ENCODE peak calls at places on chromosomes 2 and 18, in seven cellular contexts. One of them, this sample, is unnamed.

GRCh38 chr2:24454258-24454657 is 36.8 kb upstream of the NCOA1 start:
- DNase-seq in GM23248: peak; percentile 61
- DNase-seq in mammary epithelial cell: no peak
- DNase-seq in naive thymus-derived CD4-positive, alpha-beta T cell: no peak
- DNase-seq in IMR-90: peak; percentile 17
- DNase-seq in colonic mucosa: no peak
- DNase-seq in cardiac muscle cell: no peak
- DNase-seq in this sample: no peak

GRCh38 chr2:143607446-143608110 is 478.4 kb downstream of the ARHGAP15 start:
- DNase-seq in cardiac muscle cell: no peak
- DNase-seq in naive thymus-derived CD4-positive, alpha-beta T cell: no peak
- DNase-seq in GM23248: peak; percentile 6
- DNase-seq in colonic mucosa: no peak
- DNase-seq in IMR-90: peak; percentile 68
- DNase-seq in mammary epithelial cell: no peak
- DNase-seq in this sample: peak; percentile 95

GRCh38 chr2:12507295-12507694 is 209.4 kb upstream of the TRIB2 start:
- DNase-seq in cardiac muscle cell: no peak
- DNase-seq in IMR-90: peak; percentile 80
- DNase-seq in mammary epithelial cell: peak; percentile 99
- DNase-seq in GM23248: peak; percentile 95
- DNase-seq in naive thymus-derived CD4-positive, alpha-beta T cell: no peak
- DNase-seq in colonic mucosa: no peak
- DNase-seq in this sample: no peak

GRCh38 chr2:56770490-56770889 is 586.7 kb downstream of the CCDC85A start:
- DNase-seq in GM23248: peak; percentile 64
- DNase-seq in naive thymus-derived CD4-positive, alpha-beta T cell: no peak
- DNase-seq in mammary epithelial cell: peak; percentile 3
- DNase-seq in IMR-90: peak; percentile 7
- DNase-seq in colonic mucosa: no peak
- DNase-seq in cardiac muscle cell: no peak
- DNase-seq in this sample: no peak

GRCh38 chr18:3424280-3424890 is 25.6 kb upstream of the TGIF1 start:
- DNase-seq in IMR-90: no peak
- DNase-seq in colonic mucosa: no peak
- DNase-seq in GM23248: no peak
- DNase-seq in mammary epithelial cell: no peak
- DNase-seq in naive thymus-derived CD4-positive, alpha-beta T cell: no peak
- DNase-seq in cardiac muscle cell: no peak
- DNase-seq in this sample: no peak

GRCh38 chr2:57862727-57863126 is 183.9 kb upstream of the VRK2 start:
- DNase-seq in naive thymus-derived CD4-positive, alpha-beta T cell: no peak
- DNase-seq in GM23248: no peak
- DNase-seq in colonic mucosa: no peak
- DNase-seq in IMR-90: no peak
- DNase-seq in mammary epithelial cell: no peak
- DNase-seq in cardiac muscle cell: no peak
- DNase-seq in this sample: peak; percentile 79

GRCh38 chr18:25862881-25863600 is 227.4 kb downstream of the SS18 start:
- DNase-seq in naive thymus-derived CD4-positive, alpha-beta T cell: no peak
- DNase-seq in IMR-90: no peak
- DNase-seq in GM23248: peak; percentile 40
- DNase-seq in cardiac muscle cell: no peak
- DNase-seq in mammary epithelial cell: peak; percentile 35
- DNase-seq in colonic mucosa: no peak
- DNase-seq in this sample: no peak

GRCh38 chr2:38615237-38615636 is 12.5 kb upstream of the HNRNPLL start:
- DNase-seq in cardiac muscle cell: no peak
- DNase-seq in GM23248: peak; percentile 54
- DNase-seq in IMR-90: peak; percentile 67
- DNase-seq in colonic mucosa: no peak
- DNase-seq in naive thymus-derived CD4-positive, alpha-beta T cell: no peak
- DNase-seq in mammary epithelial cell: peak; percentile 41
- DNase-seq in this sample: no peak

GRCh38 chr2:44767691-44768090 is 173.8 kb upstream of the SIX3 start:
- DNase-seq in colonic mucosa: no peak
- DNase-seq in IMR-90: no peak
- DNase-seq in mammary epithelial cell: no peak
- DNase-seq in GM23248: no peak
- DNase-seq in cardiac muscle cell: no peak
- DNase-seq in naive thymus-derived CD4-positive, alpha-beta T cell: no peak
- DNase-seq in this sample: no peak

GRCh38 chr18:52992041-52992440 is 652.0 kb downstream of the DCC start:
- DNase-seq in naive thymus-derived CD4-positive, alpha-beta T cell: no peak
- DNase-seq in colonic mucosa: no peak
- DNase-seq in IMR-90: no peak
- DNase-seq in GM23248: no peak
- DNase-seq in cardiac muscle cell: peak; percentile 56
- DNase-seq in mammary epithelial cell: no peak
- DNase-seq in this sample: no peak

GRCh38 chr18:40877096-40877495 is 1077.9 kb upstream of the PIK3C3 start:
- DNase-seq in colonic mucosa: no peak
- DNase-seq in naive thymus-derived CD4-positive, alpha-beta T cell: no peak
- DNase-seq in mammary epithelial cell: peak; percentile 86
- DNase-seq in IMR-90: peak; percentile 97
- DNase-seq in GM23248: peak; percentile 72
- DNase-seq in cardiac muscle cell: no peak
- DNase-seq in this sample: no peak

GRCh38 chr18:63157293-63158011 is 162.1 kb downstream of the BCL2 start:
- DNase-seq in mammary epithelial cell: no peak
- DNase-seq in naive thymus-derived CD4-positive, alpha-beta T cell: peak; percentile 54
- DNase-seq in GM23248: no peak
- DNase-seq in cardiac muscle cell: no peak
- DNase-seq in IMR-90: no peak
- DNase-seq in colonic mucosa: no peak
- DNase-seq in this sample: no peak

GRCh38 chr2:11827547-11827946 is 81.1 kb downstream of the LPIN1 start:
- DNase-seq in cardiac muscle cell: no peak
- DNase-seq in mammary epithelial cell: no peak
- DNase-seq in IMR-90: no peak
- DNase-seq in GM23248: no peak
- DNase-seq in colonic mucosa: no peak
- DNase-seq in naive thymus-derived CD4-positive, alpha-beta T cell: no peak
- DNase-seq in this sample: no peak

GRCh38 chr2:109614715-109615636 is 812 bp downstream of the SOWAHC start:
- DNase-seq in naive thymus-derived CD4-positive, alpha-beta T cell: no peak
- DNase-seq in mammary epithelial cell: peak; percentile 37
- DNase-seq in colonic mucosa: peak; percentile 47
- DNase-seq in IMR-90: no peak
- DNase-seq in GM23248: peak; percentile 62
- DNase-seq in cardiac muscle cell: peak; percentile 42
- DNase-seq in this sample: no peak

GRCh38 chr2:207311316-207312005 is 145.7 kb upstream of the KLF7 start:
- DNase-seq in naive thymus-derived CD4-positive, alpha-beta T cell: no peak
- DNase-seq in mammary epithelial cell: peak; percentile 90
- DNase-seq in cardiac muscle cell: no peak
- DNase-seq in GM23248: peak; percentile 96
- DNase-seq in IMR-90: peak; percentile 100
- DNase-seq in colonic mucosa: peak; percentile 28
- DNase-seq in this sample: no peak

GRCh38 chr2:70111752-70112591 is 24.7 kb downstream of the PCBP1 start:
- DNase-seq in mammary epithelial cell: no peak
- DNase-seq in IMR-90: peak; percentile 71
- DNase-seq in GM23248: peak; percentile 74
- DNase-seq in colonic mucosa: no peak
- DNase-seq in naive thymus-derived CD4-positive, alpha-beta T cell: no peak
- DNase-seq in cardiac muscle cell: no peak
- DNase-seq in this sample: no peak

GRCh38 chr2:232687382-232688160 is 9.6 kb upstream of the GIGYF2 start:
- DNase-seq in naive thymus-derived CD4-positive, alpha-beta T cell: no peak
- DNase-seq in GM23248: no peak
- DNase-seq in mammary epithelial cell: no peak
- DNase-seq in IMR-90: no peak
- DNase-seq in colonic mucosa: no peak
- DNase-seq in cardiac muscle cell: no peak
- DNase-seq in this sample: no peak

GRCh38 chr18:58438984-58439311 is 189.9 kb downstream of the ALPK2 start:
- DNase-seq in IMR-90: no peak
- DNase-seq in naive thymus-derived CD4-positive, alpha-beta T cell: no peak
- DNase-seq in colonic mucosa: no peak
- DNase-seq in GM23248: peak; percentile 1
- DNase-seq in mammary epithelial cell: no peak
- DNase-seq in cardiac muscle cell: no peak
- DNase-seq in this sample: no peak
- H3K4me3 ChIP-seq in IMR-90: peak overlapping the region; percentile 43
- H3K4me3 ChIP-seq in naive thymus-derived CD4-positive, alpha-beta T cell: peak overlapping the region; percentile 48
- H3K4me3 ChIP-seq in colonic mucosa: no peak overlapping the region
- H3K4me3 ChIP-seq in GM23248: peak overlapping the region; percentile 64
- H3K4me3 ChIP-seq in mammary epithelial cell: no peak overlapping the region
- H3K4me3 ChIP-seq in cardiac muscle cell: no peak overlapping the region
- H3K4me3 ChIP-seq in this sample: no peak overlapping the region

GRCh38 chr2:172105715-172106124 is 3.0 kb upstream of the DLX2 start:
- DNase-seq in cardiac muscle cell: no peak
- DNase-seq in IMR-90: no peak
- DNase-seq in colonic mucosa: no peak
- DNase-seq in naive thymus-derived CD4-positive, alpha-beta T cell: no peak
- DNase-seq in GM23248: no peak
- DNase-seq in mammary epithelial cell: no peak
- DNase-seq in this sample: no peak
- H3K4me3 ChIP-seq in cardiac muscle cell: no peak overlapping the region
- H3K4me3 ChIP-seq in IMR-90: peak overlapping the region; percentile 61
- H3K4me3 ChIP-seq in colonic mucosa: no peak overlapping the region
- H3K4me3 ChIP-seq in naive thymus-derived CD4-positive, alpha-beta T cell: no peak overlapping the region
- H3K4me3 ChIP-seq in GM23248: peak overlapping the region; percentile 73
- H3K4me3 ChIP-seq in mammary epithelial cell: no peak overlapping the region
- H3K4me3 ChIP-seq in this sample: no peak overlapping the region

GRCh38 chr2:238855891-238856580 is 8.2 kb downstream of the TWIST2 start:
- DNase-seq in GM23248: peak; percentile 70
- DNase-seq in colonic mucosa: no peak
- DNase-seq in cardiac muscle cell: no peak
- DNase-seq in IMR-90: no peak
- DNase-seq in mammary epithelial cell: no peak
- DNase-seq in naive thymus-derived CD4-positive, alpha-beta T cell: no peak
- DNase-seq in this sample: no peak

GRCh38 chr2:238854699-238855111 is 6.8 kb downstream of the TWIST2 start:
- DNase-seq in cardiac muscle cell: no peak
- DNase-seq in naive thymus-derived CD4-positive, alpha-beta T cell: no peak
- DNase-seq in mammary epithelial cell: no peak
- DNase-seq in colonic mucosa: no peak
- DNase-seq in IMR-90: no peak
- DNase-seq in GM23248: peak; percentile 67
- DNase-seq in this sample: no peak

GRCh38 chr2:238854246-238854645 is 6.4 kb downstream of the TWIST2 start:
- DNase-seq in colonic mucosa: no peak
- DNase-seq in mammary epithelial cell: no peak
- DNase-seq in IMR-90: no peak
- DNase-seq in GM23248: peak; percentile 48
- DNase-seq in naive thymus-derived CD4-positive, alpha-beta T cell: no peak
- DNase-seq in cardiac muscle cell: no peak
- DNase-seq in this sample: no peak

GRCh38 chr2:238853724-238854123 is 5.8 kb downstream of the TWIST2 start:
- DNase-seq in colonic mucosa: no peak
- DNase-seq in GM23248: peak; percentile 78
- DNase-seq in cardiac muscle cell: no peak
- DNase-seq in naive thymus-derived CD4-positive, alpha-beta T cell: no peak
- DNase-seq in mammary epithelial cell: no peak
- DNase-seq in IMR-90: no peak
- DNase-seq in this sample: no peak

DNA sequence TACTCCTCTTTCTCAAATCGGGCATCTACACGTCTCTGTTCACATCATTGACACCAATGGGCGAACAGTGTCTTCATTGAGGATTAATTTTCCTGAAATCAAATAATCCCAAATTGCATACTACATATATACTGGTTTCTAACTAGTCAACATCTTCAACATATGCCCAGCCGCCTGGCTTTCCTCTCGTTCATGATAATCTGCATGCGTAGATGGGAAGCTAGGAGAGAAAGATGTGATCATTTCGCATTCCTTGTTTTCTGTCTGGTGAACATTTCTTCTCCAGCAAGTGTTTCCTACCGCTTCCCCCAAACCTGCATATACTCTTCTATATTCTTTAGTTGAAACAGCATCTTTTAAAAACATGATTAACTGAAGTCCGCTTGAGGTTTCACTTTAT is 7.4 kb downstream of the TWIST2 start:
- DNase-seq in naive thymus-derived CD4-positive, alpha-beta T cell: no peak
- DNase-seq in cardiac muscle cell: no peak
- DNase-seq in IMR-90: no peak
- DNase-seq in mammary epithelial cell: no peak
- DNase-seq in colonic mucosa: no peak
- DNase-seq in GM23248: peak; percentile 57
- DNase-seq in this sample: no peak
- H3K4me3 ChIP-seq in naive thymus-derived CD4-positive, alpha-beta T cell: no peak overlapping the region
- H3K4me3 ChIP-seq in cardiac muscle cell: no peak overlapping the region
- H3K4me3 ChIP-seq in IMR-90: no peak overlapping the region
- H3K4me3 ChIP-seq in mammary epithelial cell: no peak overlapping the region
- H3K4me3 ChIP-seq in colonic mucosa: no peak overlapping the region
- H3K4me3 ChIP-seq in GM23248: peak overlapping the region; percentile 98
- H3K4me3 ChIP-seq in this sample: no peak overlapping the region

GRCh38 chr2:197307236-197307932 is 3.2 kb downstream of the ANKRD44 start:
- DNase-seq in GM23248: no peak
- DNase-seq in mammary epithelial cell: no peak
- DNase-seq in IMR-90: no peak
- DNase-seq in naive thymus-derived CD4-positive, alpha-beta T cell: no peak
- DNase-seq in colonic mucosa: no peak
- DNase-seq in cardiac muscle cell: no peak
- DNase-seq in this sample: no peak

GRCh38 chr2:197304556-197305011 is 6.0 kb downstream of the ANKRD44 start:
- DNase-seq in naive thymus-derived CD4-positive, alpha-beta T cell: no peak
- DNase-seq in IMR-90: no peak
- DNase-seq in cardiac muscle cell: no peak
- DNase-seq in mammary epithelial cell: no peak
- DNase-seq in GM23248: no peak
- DNase-seq in colonic mucosa: no peak
- DNase-seq in this sample: no peak

GRCh38 chr2:197306691-197307030 is 3.9 kb downstream of the ANKRD44 start:
- DNase-seq in cardiac muscle cell: no peak
- DNase-seq in colonic mucosa: no peak
- DNase-seq in mammary epithelial cell: peak; percentile 54
- DNase-seq in naive thymus-derived CD4-positive, alpha-beta T cell: peak; percentile 54
- DNase-seq in IMR-90: no peak
- DNase-seq in GM23248: peak; percentile 71
- DNase-seq in this sample: no peak

GRCh38 chr2:197307933-197308521 is 2.6 kb downstream of the ANKRD44 start:
- DNase-seq in IMR-90: no peak
- DNase-seq in mammary epithelial cell: no peak
- DNase-seq in cardiac muscle cell: no peak
- DNase-seq in GM23248: no peak
- DNase-seq in colonic mucosa: no peak
- DNase-seq in naive thymus-derived CD4-positive, alpha-beta T cell: no peak
- DNase-seq in this sample: no peak

DNA sequence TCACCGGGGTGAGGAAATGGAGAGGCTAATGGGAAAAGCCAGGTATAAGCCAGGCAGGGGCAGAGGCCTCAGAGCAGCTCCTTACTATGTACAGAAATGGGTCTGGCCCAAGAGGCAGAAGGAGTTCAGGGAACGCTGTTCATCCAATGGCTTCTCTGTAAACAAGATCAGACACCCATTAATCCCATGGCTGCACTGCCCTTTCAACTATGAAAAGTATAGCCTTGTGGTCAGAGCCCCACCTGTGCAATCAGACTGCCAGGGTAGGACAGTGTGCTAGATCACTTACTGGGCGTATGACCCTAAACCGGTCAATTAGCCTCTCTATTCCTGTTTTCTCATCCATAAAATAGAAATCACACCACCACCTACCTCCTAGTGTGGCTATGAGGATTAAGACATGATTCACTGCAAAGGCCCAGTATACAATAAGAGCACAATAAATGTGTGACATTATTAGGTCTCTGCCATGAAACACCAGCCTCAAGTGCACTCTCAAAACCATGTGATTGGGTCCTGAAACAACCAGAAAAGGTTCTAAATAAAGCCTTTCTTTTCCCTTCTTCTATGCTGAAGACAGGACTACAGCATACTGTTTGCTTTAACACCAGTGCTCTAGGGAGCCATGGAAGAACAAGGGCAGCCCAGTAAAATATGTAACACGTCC is 4.4 kb downstream of the ANKRD44 start:
- DNase-seq in cardiac muscle cell: no peak
- DNase-seq in naive thymus-derived CD4-positive, alpha-beta T cell: no peak
- DNase-seq in GM23248: no peak
- DNase-seq in mammary epithelial cell: no peak
- DNase-seq in colonic mucosa: no peak
- DNase-seq in IMR-90: no peak
- DNase-seq in this sample: no peak
- H3K4me3 ChIP-seq in cardiac muscle cell: no peak overlapping the region
- H3K4me3 ChIP-seq in naive thymus-derived CD4-positive, alpha-beta T cell: peak overlapping the region; percentile 90
- H3K4me3 ChIP-seq in GM23248: no peak overlapping the region
- H3K4me3 ChIP-seq in mammary epithelial cell: no peak overlapping the region
- H3K4me3 ChIP-seq in colonic mucosa: no peak overlapping the region
- H3K4me3 ChIP-seq in IMR-90: no peak overlapping the region
- H3K4me3 ChIP-seq in this sample: no peak overlapping the region

This sample was measured in HAP-1.